ENCODE peak calls at places on chromosomes 2 and 18, in six cellular contexts. D is HL-60, F is astrocyte, U is trophoblast cell, M is HCT116, V is upper lobe of right lung. E is an unnamed sample.

GRCh38 chr2:156329922-156330726 is 2.4 kb downstream of the NR4A2 start:
- DNase-seq in D (no peak), F (no peak), U (no peak), M (no peak), V (no peak), E (no peak)

GRCh38 chr2:938181-939005 is 12.3 kb upstream of the SNTG2 start:
- DNase-seq in D (no peak), F (no peak), U (no peak), M (no peak), V (peak), E (peak)

GRCh38 chr2:220043155-220043992 is 415.9 kb downstream of the SLC4A3 start:
- DNase-seq in D (no peak), F (peak), U (no peak), M (no peak), V (no peak), E (peak)

GRCh38 chr2:100820346-100821254 is 661 bp downstream of the NPAS2 start:
- DNase-seq in D (no peak), F (no peak), U (peak), M (no peak), V (peak), E (no peak)

GRCh38 chr2:212484563-212485080 is 54.0 kb downstream of the ERBB4 start:
- DNase-seq in D (no peak), F (peak), U (no peak), M (no peak), V (no peak), E (no peak)

GRCh38 chr2:82089518-82089917 is 1785.0 kb upstream of the LRRTM1 start:
- DNase-seq in D (no peak), F (no peak), U (no peak), M (no peak), V (no peak), E (no peak)

GRCh38 chr2:104289646-104290565 is 564.0 kb upstream of the POU3F3 start:
- DNase-seq in D (no peak), F (no peak), U (no peak), M (no peak), V (no peak), E (no peak)

GRCh38 chr2:241896746-241897201 is 27.2 kb downstream of the RTP5 start:
- DNase-seq in D (no peak), F (no peak), U (no peak), M (no peak), V (peak), E (no peak)

GRCh38 chr2:238848941-238849853 is 1.3 kb downstream of the TWIST2 start:
- DNase-seq in D (no peak), F (peak), U (peak), M (no peak), V (no peak), E (peak)

GRCh38 chr2:263774-264492 is at the start of gene SH3YL1:
- DNase-seq in D (no peak), F (peak), U (peak), M (peak), V (peak), E (no peak)

GRCh38 chr2:23495661-23496114 is 110.7 kb downstream of the KLHL29 start:
- DNase-seq in D (no peak), F (no peak), U (no peak), M (no peak), V (peak), E (no peak)

GRCh38 chr2:241030333-241030680 is 31.9 kb downstream of the SNED1 start:
- DNase-seq in D (no peak), F (no peak), U (no peak), M (no peak), V (no peak), E (no peak)

GRCh38 chr2:23118313-23118712 is 266.7 kb upstream of the KLHL29 start:
- DNase-seq in D (no peak), F (no peak), U (no peak), M (no peak), V (no peak), E (no peak)

GRCh38 chr18:75162467-75162866 is 46.5 kb downstream of the PTGR3 start:
- DNase-seq in D (no peak), F (peak), U (peak), M (no peak), V (no peak), E (peak)

GRCh38 chr2:144323946-144324345 is 196.0 kb downstream of the ZEB2 start:
- DNase-seq in D (no peak), F (peak), U (no peak), M (no peak), V (no peak), E (no peak)

GRCh38 chr2:64919261-64919660 is 69.9 kb upstream of the SLC1A4 start:
- DNase-seq in D (no peak), F (no peak), U (no peak), M (no peak), V (no peak), E (no peak)

GRCh38 chr2:64922482-64923384 is 66.5 kb upstream of the SLC1A4 start:
- DNase-seq in D (no peak), F (no peak), U (no peak), M (no peak), V (no peak), E (no peak)

GRCh38 chr2:64929329-64929728 is 59.9 kb upstream of the SLC1A4 start:
- DNase-seq in D (no peak), F (no peak), U (no peak), M (no peak), V (no peak), E (no peak)

GRCh38 chr2:64923385-64923710 is 65.9 kb upstream of the SLC1A4 start:
- DNase-seq in D (no peak), F (no peak), U (no peak), M (no peak), V (no peak), E (no peak)

GRCh38 chr2:64924178-64924934 is 64.8 kb upstream of the SLC1A4 start:
- DNase-seq in D (no peak), F (no peak), U (no peak), M (no peak), V (no peak), E (no peak)
- H3K27ac ChIP-seq in D (no peak), F (no peak), U (no peak), M (no peak), V (no peak), E (no peak)

GRCh38 chr2:73063909-73064875 is 7.3 kb downstream of the SFXN5 start:
- DNase-seq in D (no peak), F (peak), U (no peak), M (peak), V (no peak), E (peak)
- H3K27ac ChIP-seq in D (no peak), F (peak), U (no peak), M (peak), V (no peak), E (peak)

GRCh38 chr2:85255456-85255812 is 72.4 kb downstream of the TGOLN2 start:
- DNase-seq in D (no peak), F (no peak), U (no peak), M (no peak), V (no peak), E (no peak)
- H3K27ac ChIP-seq in D (no peak), F (no peak), U (peak), M (no peak), V (no peak), E (no peak)

GRCh38 chr18:46429649-46430224 is 227.3 kb downstream of the LOXHD1 start:
- DNase-seq in D (no peak), F (no peak), U (no peak), M (no peak), V (no peak), E (no peak)

GRCh38 chr18:46434629-46435028 is 222.4 kb downstream of the LOXHD1 start:
- DNase-seq in D (no peak), F (no peak), U (no peak), M (no peak), V (no peak), E (no peak)

GRCh38 chr18:46431522-46432171 is 225.4 kb downstream of the LOXHD1 start:
- DNase-seq in D (no peak), F (no peak), U (no peak), M (no peak), V (no peak), E (no peak)

GRCh38 chr18:46435031-46435430 is 222.0 kb downstream of the LOXHD1 start:
- DNase-seq in D (no peak), F (no peak), U (no peak), M (no peak), V (no peak), E (no peak)

DNA sequence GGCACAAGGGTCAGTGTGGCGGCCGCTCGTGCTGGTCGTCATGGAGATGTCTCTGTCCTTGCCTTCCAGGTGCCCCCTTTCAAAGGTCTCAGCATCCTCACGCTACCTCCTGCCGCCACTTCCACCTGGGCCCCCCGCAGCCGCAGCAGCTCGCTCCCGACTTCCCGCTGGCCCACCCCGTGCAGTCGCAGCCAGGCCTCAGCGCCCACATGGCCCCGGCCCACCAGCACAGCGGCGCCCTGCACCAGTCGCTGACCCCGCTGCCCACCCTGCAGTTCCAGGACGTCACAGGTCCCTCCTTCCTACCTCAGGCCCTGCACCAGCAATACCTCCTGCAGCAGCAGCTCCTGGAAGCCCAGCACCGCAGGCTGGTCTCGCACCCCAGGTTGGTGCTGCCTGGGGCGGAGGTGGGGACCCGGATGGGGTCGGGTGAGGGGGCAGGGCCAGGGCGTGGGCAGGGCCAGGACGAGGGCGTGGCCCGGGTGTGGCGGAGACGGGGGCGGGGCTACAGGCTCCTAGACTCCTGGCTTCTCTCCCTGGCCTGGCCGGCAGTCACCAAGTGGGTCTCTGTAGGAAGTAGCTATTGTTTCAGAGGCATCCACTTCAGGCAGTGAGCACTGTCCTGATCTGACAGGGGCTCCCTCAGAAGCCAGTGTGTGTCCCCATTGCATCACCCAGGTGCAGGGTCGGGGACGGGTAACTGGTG is 223.7 kb downstream of the LOXHD1 start:
- DNase-seq in D (no peak), F (no peak), U (no peak), M (no peak), V (no peak), E (no peak)
- H3K27ac ChIP-seq in D (no peak), F (no peak), U (no peak), M (no peak), V (no peak), E (no peak)

GRCh38 chr2:168997113-168997512 is 34.0 kb downstream of the ABCB11 start:
- DNase-seq in D (no peak), F (peak), U (peak), M (no peak), V (no peak), E (no peak)
- H3K27ac ChIP-seq in D (no peak), F (no peak), U (no peak), M (no peak), V (no peak), E (no peak)

GRCh38 chr18:6289454-6290242 is 125.1 kb downstream of the L3MBTL4 start:
- DNase-seq in D (no peak), F (no peak), U (peak), M (no peak), V (no peak), E (no peak)
- H3K27ac ChIP-seq in D (no peak), F (no peak), U (no peak), M (no peak), V (no peak), E (no peak)

GRCh38 chr18:79469309-79469708 is 73.6 kb downstream of the NFATC1 start:
- DNase-seq in D (no peak), F (no peak), U (no peak), M (no peak), V (no peak), E (no peak)
- H3K27ac ChIP-seq in D (no peak), F (no peak), U (no peak), M (no peak), V (no peak), E (no peak)

GRCh38 chr2:9107168-9108025 is 99.2 kb upstream of the ASAP2 start:
- DNase-seq in D (no peak), F (peak), U (peak), M (no peak), V (peak), E (no peak)

GRCh38 chr2:9109871-9110270 is 96.7 kb upstream of the ASAP2 start:
- DNase-seq in D (no peak), F (no peak), U (no peak), M (no peak), V (no peak), E (no peak)

GRCh38 chr2:9110346-9110884 is 96.2 kb upstream of the ASAP2 start:
- DNase-seq in D (no peak), F (no peak), U (no peak), M (no peak), V (no peak), E (no peak)

GRCh38 chr2:9106338-9107167 is 100.1 kb upstream of the ASAP2 start:
- DNase-seq in D (no peak), F (peak), U (peak), M (no peak), V (no peak), E (no peak)

DNA sequence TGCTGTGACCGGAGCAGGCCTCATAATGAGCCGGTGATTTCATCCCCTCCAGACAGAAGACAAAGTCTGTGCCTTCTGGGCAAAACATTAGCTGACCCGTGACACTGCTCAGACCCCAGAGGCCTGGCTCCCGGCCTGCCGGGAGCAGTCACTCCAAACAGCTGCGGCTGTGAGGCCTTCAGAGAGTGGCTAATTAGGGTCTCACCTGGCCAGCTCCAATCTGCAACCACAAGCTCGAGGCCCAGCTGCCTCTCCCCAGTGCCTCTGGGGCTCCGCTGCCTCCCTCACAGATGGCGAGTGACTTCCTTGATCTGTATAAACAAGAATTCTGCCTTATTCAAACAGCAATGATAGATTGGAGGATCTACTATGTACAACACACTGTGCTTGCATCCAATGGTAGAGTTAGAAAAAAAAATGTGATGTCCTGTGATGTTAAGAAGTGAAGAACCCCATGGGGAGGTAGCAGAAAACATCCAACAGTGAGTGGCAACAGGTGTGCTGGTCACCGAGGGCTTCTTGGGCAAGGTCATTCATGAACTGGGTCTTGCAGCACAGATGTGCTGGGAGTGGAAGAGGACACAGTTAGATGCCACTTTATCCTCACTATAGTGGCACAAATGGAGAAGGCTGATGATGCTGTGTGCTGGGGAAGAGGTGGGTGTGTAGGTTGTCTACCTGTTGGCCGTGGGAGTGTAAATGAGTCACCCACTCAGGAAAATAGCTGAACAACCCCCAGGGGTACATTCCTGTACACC is 98.2 kb upstream of the ASAP2 start:
- DNase-seq in D (no peak), F (peak), U (no peak), M (no peak), V (no peak), E (no peak)
- H3K27ac ChIP-seq in D (no peak), F (no peak), U (no peak), M (no peak), V (peak), E (no peak)